ENCODE peak calls at places on chromosomes 3 and 15, in six cellular contexts. A is T-helper 2 cell; L is non-pigmented ciliary epithelial cell; R is stimulated activated CD4-positive, alpha-beta T cell treated with anti-CD3 and anti-CD28 coated beads, Interleukin-1b, Interleukin-23, amount 100 ng/mL, for 4 hours; W is NCI-H1092; E is NCI-H460. U is an unnamed sample.

GRCh38 chr3:117407317-117407716 is 697.7 kb downstream of the TUSC7 start:
- DNase-seq in L (no peak), A (no peak), W (no peak), E (peak), R (no peak), U (no peak)

GRCh38 chr15:71447328-71448250 is 332.3 kb downstream of the THSD4 start:
- DNase-seq in E (no peak), R (no peak), W (no peak), A (no peak), L (no peak), U (no peak)

GRCh38 chr15:65885668-65886218 is 16.5 kb downstream of the RAB11A start:
- DNase-seq in L (no peak), A (no peak), W (no peak), R (no peak), E (no peak), U (no peak)

GRCh38 chr3:52507359-52507758 is 12.2 kb downstream of the STAB1 start:
- DNase-seq in W (no peak), R (no peak), E (no peak), L (no peak), A (no peak), U (no peak)

GRCh38 chr3:125160911-125161371 is 51.6 kb downstream of the SLC12A8 start:
- DNase-seq in E (no peak), W (no peak), L (no peak), R (no peak), A (no peak), U (no peak)

GRCh38 chr15:34883042-34883441 is 86.5 kb downstream of the AQR start:
- DNase-seq in E (no peak), A (no peak), R (no peak), L (no peak), W (no peak), U (no peak)

GRCh38 chr3:53350652-53351051 is 3.3 kb upstream of the DCP1A start:
- DNase-seq in R (no peak), E (peak), A (no peak), L (no peak), W (no peak), U (no peak)

GRCh38 chr3:143241556-143241955 is 122.0 kb downstream of the CHST2 start:
- DNase-seq in R (no peak), L (peak), W (no peak), E (no peak), A (no peak), U (no peak)

U was measured in D721Med.